ENCODE peak calls at places on chromosomes 3 and 15, in ten cellular contexts. A is memory B cell; W is osteocyte; J is ELR; M is glomerular endothelial cell; Z is iPS-NIHi11; Y is GM18507; E is stimulated activated naive B cell treated with anti-CD40 and anti-IgM and Interleukin-4, amounts not matched to agents 10 μg/mL and 1 μg/mL and 100 μg/mL, for 72 hours; O is left ventricle myocardium inferior; I is uterus. D is an unnamed sample.

GRCh38 chr3:171646357-171647133 is 163.7 kb downstream of the PLD1 start:
- DNase-seq in A (no peak), W (no peak), J (peak), M (peak), Z (peak), Y (no peak), E (no peak), O (no peak), I (no peak), D (peak)

GRCh38 chr3:155963557-155963956 is 93.1 kb downstream of the GMPS start:
- DNase-seq in A (no peak), W (no peak), J (peak), M (no peak), Z (no peak), Y (no peak), E (no peak), O (no peak), I (no peak), D (peak)

GRCh38 chr15:67840747-67841634 is 1.1 kb upstream of the RNU6-1 start:
- DNase-seq in A (no peak), W (no peak), J (peak), M (no peak), Z (no peak), Y (no peak), E (no peak), O (no peak), I (no peak), D (peak)

GRCh38 chr15:57866149-57866736 is 159.7 kb downstream of the POLR2M start:
- DNase-seq in A (peak), W (no peak), J (peak), M (no peak), Z (peak), Y (no peak), E (peak), O (peak), I (peak), D (peak)

GRCh38 chr15:33131880-33132279 is 62.6 kb downstream of the FMN1 start:
- DNase-seq in A (no peak), W (no peak), J (peak), M (no peak), Z (no peak), Y (no peak), E (no peak), O (no peak), I (no peak), D (peak)

GRCh38 chr15:92418864-92419263 is 25.2 kb downstream of the ST8SIA2 start:
- DNase-seq in A (no peak), W (no peak), J (no peak), M (no peak), Z (no peak), Y (no peak), E (no peak), O (no peak), I (no peak), D (no peak)

GRCh38 chr3:185998136-185998535 is 60.3 kb upstream of the TRA2B start:
- DNase-seq in A (no peak), W (no peak), J (no peak), M (no peak), Z (no peak), Y (no peak), E (no peak), O (no peak), I (no peak), D (no peak)

GRCh38 chr3:69065318-69065964 is 13.3 kb upstream of the TMF1 start:
- DNase-seq in A (no peak), W (no peak), J (no peak), M (no peak), Z (no peak), Y (no peak), E (no peak), O (no peak), I (no peak), D (no peak)

GRCh38 chr3:123383101-123384053 is 65.5 kb downstream of the ADCY5 start:
- DNase-seq in A (no peak), W (no peak), J (peak), M (no peak), Z (peak), Y (no peak), E (no peak), O (peak), I (peak), D (peak)

GRCh38 chr3:195921334-195921771 is 13.0 kb upstream of the TNK2 start:
- DNase-seq in A (no peak), W (no peak), J (no peak), M (no peak), Z (peak), Y (no peak), E (no peak), O (peak), I (no peak), D (no peak)

GRCh38 chr3:8987673-8988655 is 24.7 kb upstream of the RAD18 start:
- DNase-seq in A (peak), W (no peak), J (peak), M (no peak), Z (peak), Y (peak), E (peak), O (peak), I (peak), D (peak)

GRCh38 chr15:48963524-48964113 is at the start of gene SHC4:
- DNase-seq in A (no peak), W (peak), J (peak), M (peak), Z (peak), Y (no peak), E (no peak), O (peak), I (peak), D (peak)

GRCh38 chr3:191762323-191762960 is 301.5 kb downstream of the PYDC2 start:
- DNase-seq in A (no peak), W (no peak), J (peak), M (peak), Z (peak), Y (no peak), E (no peak), O (no peak), I (no peak), D (peak)

GRCh38 chr15:99430881-99431401 is 134.8 kb upstream of the MEF2A start:
- DNase-seq in A (no peak), W (no peak), J (no peak), M (no peak), Z (no peak), Y (no peak), E (no peak), O (peak), I (peak), D (no peak)

GRCh38 chr3:180048840-180049239 is 12.1 kb upstream of the PEX5L start:
- DNase-seq in A (no peak), W (no peak), J (no peak), M (no peak), Z (no peak), Y (no peak), E (no peak), O (no peak), I (no peak), D (no peak)

GRCh38 chr3:115525726-115526125 is 97.6 kb upstream of the GAP43 start:
- DNase-seq in A (no peak), W (no peak), J (no peak), M (no peak), Z (no peak), Y (no peak), E (no peak), O (no peak), I (no peak), D (peak)

GRCh38 chr15:36643551-36643950 is 64.1 kb downstream of the CDIN1 start:
- DNase-seq in A (no peak), W (no peak), J (peak), M (no peak), Z (peak), Y (no peak), E (no peak), O (no peak), I (no peak), D (no peak)

GRCh38 chr3:123186695-123187094 is 15.0 kb upstream of the SEC22A start:
- DNase-seq in A (no peak), W (no peak), J (peak), M (no peak), Z (no peak), Y (no peak), E (no peak), O (no peak), I (no peak), D (no peak)

GRCh38 chr3:115790759-115791158 is 167.4 kb downstream of the GAP43 start:
- DNase-seq in A (no peak), W (no peak), J (peak), M (peak), Z (peak), Y (no peak), E (no peak), O (no peak), I (no peak), D (peak)

GRCh38 chr15:80710635-80711553 is 15.8 kb downstream of the ABHD17C start:
- DNase-seq in A (no peak), W (no peak), J (peak), M (no peak), Z (no peak), Y (no peak), E (no peak), O (no peak), I (no peak), D (no peak)

GRCh38 chr3:170180107-170180951 is 1.2 kb downstream of the PHC3 start:
- DNase-seq in A (peak), W (no peak), J (peak), M (no peak), Z (peak), Y (no peak), E (no peak), O (no peak), I (no peak), D (no peak)

GRCh38 chr3:25910997-25911396 is 121.1 kb downstream of the OXSM start:
- DNase-seq in A (peak), W (no peak), J (peak), M (no peak), Z (peak), Y (no peak), E (no peak), O (no peak), I (no peak), D (no peak)

GRCh38 chr15:83694030-83694429 is 40.1 kb downstream of the ADAMTSL3 start:
- DNase-seq in A (no peak), W (no peak), J (peak), M (no peak), Z (peak), Y (no peak), E (no peak), O (no peak), I (peak), D (no peak)

GRCh38 chr15:79994651-79995050 is 23.7 kb upstream of the BCL2A1 start:
- DNase-seq in A (no peak), W (no peak), J (peak), M (no peak), Z (no peak), Y (no peak), E (no peak), O (no peak), I (no peak), D (peak)